ENCODE peak calls at places on chromosomes 7 and 10, in eight cellular contexts. D, C, Z, X, V, T, S and J are unnamed samples. For H3K36me3, the result is how much of the 10 kb centered on the place peaks cover.

GRCh38 chr7:73721237-73721848 is 1.9 kb upstream of the STX1A start:
- DNase-seq in X (peak), D (no peak), S (no peak), V (no peak), T (peak), C (peak), Z (no peak), J (no peak)

GRCh38 chr10:47095848-47096612 is 184.8 kb downstream of the PTPN20 start:
- DNase-seq in T (no peak), D (no peak), Z (no peak), S (no peak), C (no peak), X (no peak), V (no peak), J (no peak)

GRCh38 chr10:18658301-18658991 is 785 bp upstream of the ARL5B start:
- DNase-seq in D (no peak), Z (no peak), X (no peak), S (peak), C (peak), T (peak), V (peak), J (no peak)

GRCh38 chr7:135802697-135803096 is 54.1 kb upstream of the FAM180A start:
- DNase-seq in Z (no peak), V (no peak), T (no peak), C (no peak), S (no peak), X (no peak), D (no peak), J (no peak)

GRCh38 chr7:122200888-122201287 is 56.8 kb upstream of the AASS start:
- DNase-seq in D (no peak), Z (no peak), T (peak), X (no peak), V (no peak), S (no peak), C (no peak), J (no peak)

GRCh38 chr7:138752568-138753518 is 45.0 kb upstream of the TMEM213 start:
- DNase-seq in S (peak), C (peak), Z (peak), V (no peak), X (peak), D (no peak), T (peak), J (peak)

GRCh38 chr7:2108501-2109250 is 124.1 kb downstream of the MAD1L1 start:
- DNase-seq in X (no peak), T (no peak), D (no peak), V (peak), Z (no peak), C (no peak), S (no peak), J (no peak)

GRCh38 chr7:4519819-4520520 is 162.1 kb upstream of the FOXK1 start:
- DNase-seq in Z (no peak), D (no peak), S (no peak), T (no peak), V (no peak), X (no peak), C (no peak), J (no peak)

DNA sequence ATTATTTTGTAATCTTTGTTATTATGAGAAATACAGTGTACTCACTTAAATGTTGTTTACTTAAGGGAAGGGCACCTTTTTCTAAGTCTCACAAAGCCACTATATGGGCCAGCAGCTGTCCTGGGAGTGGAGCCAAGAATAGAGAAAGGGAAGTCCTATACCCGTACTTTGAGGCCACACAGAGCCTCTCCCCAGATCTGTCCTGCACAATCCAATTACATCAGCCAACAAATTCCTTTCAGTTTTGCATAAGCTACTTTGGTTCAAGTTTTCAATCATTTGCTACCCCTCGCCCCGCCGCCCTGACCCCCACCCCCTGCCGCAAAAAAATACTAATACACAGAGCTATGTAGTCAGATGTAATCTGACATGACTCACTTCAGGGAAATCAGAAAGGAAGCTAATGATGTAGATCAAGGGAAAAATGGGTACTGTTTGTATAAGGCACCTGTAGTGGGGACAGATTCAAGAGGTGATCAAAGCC is 297.4 kb upstream of the NEBL start:
- DNase-seq in C (no peak), V (no peak), Z (no peak), T (peak), S (peak), X (no peak), D (no peak), J (no peak)
- H3K4me3 ChIP-seq in C (no peak), V (no peak), Z (no peak), T (no peak), S (no peak), X (no peak), D (no peak), J (no peak)

GRCh38 chr7:159061209-159061608 is 83.5 kb downstream of the VIPR2 start:
- DNase-seq in C (no peak), X (no peak), T (no peak), S (no peak), Z (no peak), D (no peak), V (no peak), J (no peak)

GRCh38 chr7:159062596-159062995 is 82.1 kb downstream of the VIPR2 start:
- DNase-seq in C (no peak), Z (no peak), X (no peak), V (no peak), S (no peak), D (no peak), T (no peak), J (no peak)

GRCh38 chr7:159061674-159062212 is 82.9 kb downstream of the VIPR2 start:
- DNase-seq in T (no peak), D (peak), S (no peak), Z (no peak), C (no peak), X (no peak), V (no peak), J (no peak)

GRCh38 chr7:159059629-159060028 is 85.0 kb downstream of the VIPR2 start:
- DNase-seq in Z (no peak), T (no peak), C (no peak), S (no peak), V (no peak), D (no peak), X (no peak), J (no peak)

GRCh38 chr7:159060440-159060839 is 84.2 kb downstream of the VIPR2 start:
- DNase-seq in C (no peak), T (no peak), S (no peak), X (no peak), V (no peak), Z (no peak), D (no peak), J (no peak)
- H3K36me3 ChIP-seq in C (under half), T (under half), S (under half), X (under half), V (under half), Z (under half), D (under half), J (under half)

GRCh38 chr7:12494354-12495024 is 76.0 kb upstream of the SCIN start:
- DNase-seq in C (no peak), Z (no peak), T (no peak), S (no peak), V (no peak), D (no peak), X (no peak), J (no peak)
- TF ChIP-seq CTCF in C (no peak), Z (peak), T (no peak), S (no peak), V (no peak), D (peak), X (no peak), J (no peak)

GRCh38 chr7:139873593-139874374 is 44.7 kb downstream of the TBXAS1 start:
- DNase-seq in C (peak), Z (no peak), X (no peak), V (no peak), D (no peak), S (no peak), T (no peak), J (peak)
- H3K4me3 ChIP-seq in C (no peak), Z (no peak), X (no peak), V (no peak), D (no peak), S (no peak), T (no peak), J (no peak)

DNA sequence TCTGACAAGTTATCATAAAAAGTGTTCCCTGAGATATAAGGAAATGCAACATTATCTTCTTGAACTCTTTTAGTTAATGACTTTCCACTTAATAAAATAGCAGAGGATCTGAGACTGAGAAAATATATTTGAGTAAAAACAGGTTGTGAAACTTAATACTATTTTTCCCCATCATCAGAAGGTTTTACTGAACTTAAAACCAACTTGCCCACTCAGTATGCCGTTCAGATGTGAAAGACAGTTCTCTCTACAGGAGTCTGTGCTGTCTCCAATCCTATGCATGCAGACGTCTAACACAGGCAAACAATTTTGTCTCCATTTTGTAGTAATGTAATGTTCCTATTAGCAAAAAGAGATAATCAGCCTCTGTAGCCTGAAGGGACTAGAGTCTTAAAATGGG is 38.2 kb upstream of the CYP2C18 start:
- DNase-seq in D (no peak), V (no peak), X (no peak), S (no peak), C (no peak), T (no peak), Z (no peak), J (no peak)
- H3K36me3 ChIP-seq in D (under half), V (under half), X (under half), S (under half), C (under half), T (under half), Z (under half), J (under half)

DNA sequence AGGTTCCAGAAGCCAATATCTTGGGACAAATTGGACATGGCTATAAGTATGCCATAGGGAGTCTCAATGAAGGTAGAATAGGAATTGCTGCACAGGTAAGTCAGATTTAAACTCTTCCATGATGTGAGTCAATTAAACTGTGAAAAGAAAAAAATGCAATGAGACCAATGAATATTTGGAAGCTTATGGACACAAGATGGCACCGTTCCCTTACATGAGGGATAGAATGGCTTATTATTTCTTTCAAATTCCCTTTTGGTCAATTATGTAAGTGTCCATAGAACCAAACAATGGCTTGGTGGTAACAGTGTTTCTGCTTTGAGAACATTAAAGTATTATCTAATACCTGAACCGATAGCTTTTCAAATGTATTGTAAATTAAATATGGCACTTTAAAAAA is 35.6 kb downstream of the ACADSB start:
- DNase-seq in S (no peak), T (no peak), X (no peak), V (no peak), D (no peak), C (no peak), Z (no peak), J (no peak)
- TF ChIP-seq CTCF in S (no peak), T (no peak), X (no peak), V (no peak), D (no peak), C (no peak), Z (peak), J (no peak)